ENCODE peak calls at places on chromosomes 16 and 17, in four cellular contexts. L is colonic mucosa, A is brain microvascular endothelial cell, S is fibroblast of pulmonary artery. B is an unnamed sample.

GRCh38 chr17:5587431-5588032 is 3.2 kb upstream of the NLRP1 start:
- DNase-seq in L (peak), A (peak), S (peak), B (peak)

GRCh38 chr17:74852237-74853047 is 7.2 kb downstream of the GRIN2C start:
- DNase-seq in L (no peak), A (no peak), S (peak), B (no peak)

GRCh38 chr16:85386467-85387170 is 226.5 kb upstream of the GSE1 start:
- DNase-seq in L (peak), A (no peak), S (no peak), B (no peak)

GRCh38 chr17:28476076-28476475 is 2.6 kb downstream of the SLC13A2 start:
- DNase-seq in L (no peak), A (no peak), S (no peak), B (no peak)

GRCh38 chr17:42402121-42402516 is 13.9 kb upstream of the STAT3 start:
- DNase-seq in L (peak), A (no peak), S (no peak), B (no peak)

GRCh38 chr17:76384987-76385891 is 830 bp downstream of the SPHK1 start:
- DNase-seq in L (peak), A (peak), S (peak), B (no peak)

GRCh38 chr17:5672815-5673430 is 88.6 kb upstream of the NLRP1 start:
- DNase-seq in L (no peak), A (no peak), S (no peak), B (no peak)

GRCh38 chr16:31360296-31360695 is 5.3 kb downstream of the ITGAX start:
- DNase-seq in L (no peak), A (no peak), S (no peak), B (no peak)

GRCh38 chr16:51994597-51994996 is 552.3 kb downstream of the TOX3 start:
- DNase-seq in L (peak), A (no peak), S (no peak), B (no peak)

GRCh38 chr16:72952404-72953301 is 95.3 kb downstream of the ZFHX3 start:
- DNase-seq in L (no peak), A (peak), S (peak), B (no peak)

GRCh38 chr17:38702166-38702899 is 2.7 kb upstream of the MLLT6 start:
- DNase-seq in L (peak), A (peak), S (peak), B (no peak)

GRCh38 chr17:75927286-75927922 is 13.4 kb downstream of the FBF1 start:
- DNase-seq in L (peak), A (no peak), S (no peak), B (no peak)

GRCh38 chr16:79863128-79864031 is 262.8 kb upstream of the MAF start:
- DNase-seq in L (no peak), A (no peak), S (no peak), B (no peak)

GRCh38 chr17:35605753-35606152 is 18.6 kb downstream of the AP2B1 start:
- DNase-seq in L (no peak), A (no peak), S (no peak), B (no peak)

GRCh38 chr16:2983706-2984136 is 3.5 kb upstream of the PKMYT1 start:
- DNase-seq in L (peak), A (peak), S (peak), B (no peak)
- H3K4me3 ChIP-seq in L (no peak), A (peak), S (peak), B (peak)

GRCh38 chr16:28042856-28043255 is 20.7 kb downstream of the GSG1L start:
- DNase-seq in L (no peak), A (no peak), S (peak), B (no peak)
- TF ChIP-seq CTCF in L (no peak), A (no peak), S (no peak), B (no peak)

GRCh38 chr17:72719582-72720493 is 372.6 kb downstream of the SLC39A11 start:
- DNase-seq in L (no peak), A (peak), S (peak), B (no peak)
- H3K4me3 ChIP-seq in L (no peak), A (no peak), S (no peak), B (no peak)

DNA sequence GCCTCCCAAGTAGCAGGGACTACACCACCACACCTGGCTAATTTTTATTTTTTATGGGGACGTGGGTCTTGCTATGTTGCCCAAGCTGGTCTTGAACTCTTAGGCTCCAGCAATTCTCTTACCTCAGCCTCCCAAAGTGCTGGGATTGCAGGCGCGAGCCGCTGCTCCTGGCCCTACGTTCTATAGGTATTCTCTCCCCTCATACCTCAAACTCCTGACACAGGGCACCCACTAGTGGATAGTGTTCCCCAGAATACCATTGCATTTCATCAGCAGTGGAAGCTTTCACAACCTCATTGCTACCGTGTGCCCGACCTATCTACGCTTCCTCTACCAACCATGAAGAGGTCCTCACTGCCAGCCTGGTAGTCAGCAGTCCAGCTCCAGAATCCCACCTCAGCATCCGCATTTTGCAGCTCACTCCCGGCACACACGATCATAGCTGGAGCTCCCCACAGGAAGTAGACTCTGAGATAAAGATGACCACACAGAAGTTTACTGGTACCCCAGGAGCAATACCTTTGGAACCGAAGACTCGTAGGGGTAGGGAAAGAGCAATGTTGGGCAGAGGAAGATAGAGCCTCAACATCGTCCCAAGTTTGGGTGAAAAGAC is 9.3 kb downstream of the CTRB2 start:
- DNase-seq in L (no peak), A (no peak), S (peak), B (no peak)
- TF ChIP-seq CTCF in L (no peak), A (no peak), S (no peak), B (no peak)

GRCh38 chr17:7840875-7841274 is 6.9 kb downstream of the KDM6B start:
- DNase-seq in L (no peak), A (no peak), S (no peak), B (no peak)
- H3K4me3 ChIP-seq in L (peak), A (no peak), S (peak), B (peak)

GRCh38 chr17:80510772-80511171 is 33.9 kb upstream of the RPTOR start:
- DNase-seq in L (no peak), A (no peak), S (no peak), B (no peak)

GRCh38 chr17:80510132-80510531 is 33.7 kb upstream of the NPTX1 start:
- DNase-seq in L (no peak), A (no peak), S (no peak), B (no peak)

GRCh38 chr17:80512233-80512632 is 32.4 kb upstream of the RPTOR start:
- DNase-seq in L (no peak), A (peak), S (no peak), B (no peak)

GRCh38 chr17:80513201-80513600 is 31.4 kb upstream of the RPTOR start:
- DNase-seq in L (no peak), A (no peak), S (no peak), B (no peak)

DNA sequence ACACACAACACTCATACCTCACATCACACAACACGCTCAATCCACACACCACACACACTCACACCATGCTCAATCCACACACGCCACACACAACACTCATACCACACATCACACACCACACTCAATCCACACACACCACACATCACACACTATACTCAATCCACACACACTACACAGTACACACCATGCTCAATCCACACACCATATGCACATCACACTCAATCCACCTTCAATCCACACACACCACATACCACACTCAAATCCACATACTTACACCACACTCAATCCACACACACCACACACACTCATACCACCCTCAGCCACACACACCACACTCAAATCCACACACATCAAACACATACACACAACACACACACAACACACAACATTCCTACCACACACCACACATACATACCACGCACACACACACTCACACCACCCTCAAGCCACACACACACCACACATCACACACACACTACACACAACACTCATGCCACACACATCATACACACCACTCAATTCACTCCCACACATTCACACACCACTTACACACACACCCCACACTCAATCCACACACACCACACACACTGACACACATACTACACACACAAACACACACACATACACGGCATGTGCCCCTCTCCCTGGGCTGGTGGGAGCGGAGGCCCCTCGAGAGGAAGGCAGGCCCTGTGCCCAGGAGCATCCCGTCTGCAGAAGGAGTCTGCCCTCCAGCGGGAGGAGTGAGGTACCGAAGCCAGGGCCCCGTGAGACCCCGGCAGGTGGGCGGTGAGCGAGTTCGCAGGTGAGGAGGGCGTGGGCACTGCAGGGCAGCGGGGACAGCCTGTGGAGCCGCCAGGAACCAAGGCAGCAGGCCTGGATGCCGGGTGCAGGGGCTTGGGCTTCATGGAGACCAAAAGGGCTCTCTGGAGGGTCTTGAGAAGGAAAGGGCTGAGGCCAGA is 33.1 kb upstream of the RPTOR start:
- DNase-seq in L (no peak), A (no peak), S (no peak), B (no peak)
- TF ChIP-seq CTCF in L (no peak), A (peak), S (no peak), B (no peak)

GRCh38 chr16:49521706-49522325 is 148.2 kb downstream of the C16orf78 start:
- DNase-seq in L (no peak), A (no peak), S (no peak), B (no peak)

GRCh38 chr16:49526966-49527365 is 153.4 kb downstream of the C16orf78 start:
- DNase-seq in L (no peak), A (no peak), S (no peak), B (no peak)

GRCh38 chr16:49520684-49521083 is 147.1 kb downstream of the C16orf78 start:
- DNase-seq in L (no peak), A (no peak), S (no peak), B (no peak)

GRCh38 chr16:49524578-49525315 is 151.1 kb downstream of the C16orf78 start:
- DNase-seq in L (no peak), A (no peak), S (no peak), B (no peak)

GRCh38 chr16:49523435-49524159 is 150.0 kb downstream of the C16orf78 start:
- DNase-seq in L (no peak), A (no peak), S (no peak), B (no peak)
- H3K4me3 ChIP-seq in L (no peak), A (no peak), S (no peak), B (no peak)

GRCh38 chr17:17985555-17985954 is 12.9 kb downstream of the DRC3 start:
- DNase-seq in L (no peak), A (no peak), S (peak), B (peak)
- TF ChIP-seq CTCF in L (no peak), A (peak), S (peak), B (peak)

GRCh38 chr16:29819506-29819905 is 756 bp upstream of the MVP start:
- DNase-seq in L (peak), A (no peak), S (no peak), B (no peak)
- H3K4me3 ChIP-seq in L (peak), A (no peak), S (peak), B (peak)

GRCh38 chr17:8190506-8190905 is 526 bp upstream of the BORCS6 start:
- DNase-seq in L (no peak), A (no peak), S (no peak), B (no peak)

GRCh38 chr17:8187517-8188407 is 2.2 kb downstream of the BORCS6 start:
- DNase-seq in L (peak), A (peak), S (peak), B (peak)

GRCh38 chr17:8189041-8189710 is 804 bp downstream of the BORCS6 start:
- DNase-seq in L (peak), A (peak), S (no peak), B (no peak)

GRCh38 chr17:8188408-8188839 is 1.6 kb downstream of the BORCS6 start:
- DNase-seq in L (no peak), A (no peak), S (no peak), B (no peak)

GRCh38 chr17:8189711-8190477 is at the start of gene BORCS6:
- DNase-seq in L (peak), A (peak), S (peak), B (peak)
- TF ChIP-seq CTCF in L (no peak), A (peak), S (no peak), B (peak)

B was measured in GM12864.